ENCODE peak calls at places on chromosomes 3 and 15, in nine cellular contexts. E, M, P, Y, O, B, G, S and H are unnamed samples.

GRCh38 chr3:194867270-194867983 is 181.7 kb downstream of the FAM43A start:
- DNase-seq in S (peak), O (no peak), G (no peak), B (no peak), E (peak), M (no peak), P (no peak), Y (no peak), H (no peak)

GRCh38 chr15:93167291-93167690 is 78.3 kb upstream of the RGMA start:
- DNase-seq in Y (no peak), M (no peak), S (no peak), O (no peak), B (no peak), E (no peak), P (no peak), G (no peak), H (no peak)

GRCh38 chr3:55013145-55013544 is 85.3 kb upstream of the LRTM1 start:
- DNase-seq in G (no peak), M (no peak), P (no peak), E (no peak), O (no peak), Y (no peak), B (peak), S (no peak), H (no peak)

GRCh38 chr3:61872077-61872706 is 310.8 kb downstream of the PTPRG start:
- DNase-seq in G (no peak), P (no peak), S (no peak), E (no peak), M (no peak), Y (no peak), B (no peak), O (no peak), H (no peak)

GRCh38 chr3:32403663-32404062 is 12.0 kb downstream of the CMTM7 start:
- DNase-seq in Y (no peak), M (no peak), G (no peak), S (no peak), P (no peak), E (peak), B (no peak), O (no peak), H (no peak)

GRCh38 chr15:86247249-86247955 is 167.7 kb downstream of the AGBL1 start:
- DNase-seq in B (no peak), M (no peak), S (no peak), E (no peak), P (no peak), Y (no peak), G (no peak), O (no peak), H (no peak)

GRCh38 chr3:148528024-148528423 is 169.7 kb upstream of the AGTR1 start:
- DNase-seq in Y (no peak), G (no peak), E (peak), O (no peak), M (no peak), B (peak), S (no peak), P (no peak), H (no peak)

GRCh38 chr3:186320862-186321568 is 41.0 kb downstream of the DGKG start:
- DNase-seq in S (no peak), O (no peak), B (peak), P (no peak), M (no peak), E (peak), Y (no peak), G (peak), H (no peak)

GRCh38 chr3:142027713-142028112 is 121.6 kb downstream of the TFDP2 start:
- DNase-seq in S (no peak), E (peak), Y (no peak), O (no peak), G (no peak), P (peak), B (peak), M (no peak), H (no peak)

GRCh38 chr3:85800676-85801075 is 841.9 kb downstream of the CADM2 start:
- DNase-seq in B (no peak), E (no peak), P (no peak), M (no peak), S (no peak), Y (no peak), G (no peak), O (no peak), H (no peak)

GRCh38 chr3:150223568-150223967 is 184.5 kb upstream of the TSC22D2 start:
- DNase-seq in S (no peak), G (no peak), B (no peak), O (no peak), E (no peak), M (no peak), P (no peak), Y (no peak), H (no peak)

GRCh38 chr15:55360256-55360655 is 41.2 kb downstream of the PIGB start:
- DNase-seq in M (no peak), Y (no peak), B (peak), G (no peak), E (no peak), S (no peak), P (no peak), O (no peak), H (no peak)

GRCh38 chr3:53994986-53995385 is 103.3 kb upstream of the SELENOK start:
- DNase-seq in B (no peak), O (no peak), E (no peak), Y (no peak), S (no peak), P (no peak), G (no peak), M (no peak), H (no peak)

GRCh38 chr15:77984446-77984861 is 93.1 kb downstream of the TBC1D2B start:
- DNase-seq in S (peak), P (no peak), O (no peak), B (no peak), G (peak), M (no peak), E (no peak), Y (no peak), H (peak)

GRCh38 chr3:108430540-108430939 is 79.9 kb downstream of the MYH15 start:
- DNase-seq in E (peak), Y (no peak), M (no peak), O (no peak), G (no peak), B (peak), S (no peak), P (no peak), H (no peak)

GRCh38 chr15:68314563-68314962 is 37.0 kb downstream of the FEM1B start:
- DNase-seq in M (no peak), S (no peak), E (no peak), Y (no peak), G (peak), P (no peak), B (peak), O (no peak), H (peak)

GRCh38 chr15:85443593-85444328 is 63.4 kb downstream of the AKAP13 start:
- DNase-seq in G (peak), B (peak), O (no peak), E (peak), M (no peak), S (no peak), Y (no peak), P (peak), H (no peak)

GRCh38 chr3:62139957-62140356 is 233.4 kb downstream of the FEZF2 start:
- DNase-seq in O (no peak), B (peak), G (no peak), E (peak), S (no peak), P (no peak), M (no peak), Y (no peak), H (no peak)

GRCh38 chr15:33292718-33293307 is 18.0 kb upstream of the RYR3 start:
- DNase-seq in P (peak), Y (peak), G (peak), B (peak), M (peak), E (peak), O (peak), S (peak), H (peak)

GRCh38 chr15:72698938-72699337 is 12.9 kb downstream of the BBS4 start:
- DNase-seq in B (no peak), S (no peak), G (no peak), O (no peak), E (no peak), M (no peak), P (no peak), Y (no peak), H (no peak)

GRCh38 chr3:71493372-71493771 is 90.2 kb downstream of the FOXP1 start:
- DNase-seq in S (no peak), B (no peak), G (no peak), P (no peak), M (no peak), O (no peak), Y (no peak), E (no peak), H (no peak)

GRCh38 chr3:77693147-77693546 is 653.2 kb downstream of the ROBO2 start:
- DNase-seq in P (no peak), O (no peak), B (no peak), S (no peak), M (no peak), G (no peak), E (no peak), Y (no peak), H (no peak)

GRCh38 chr3:28328188-28329151 is 20.1 kb upstream of the ZCWPW2 start:
- DNase-seq in M (no peak), O (peak), G (no peak), P (peak), E (peak), S (no peak), B (peak), Y (no peak), H (no peak)

GRCh38 chr3:192830279-192831110 is 87.2 kb downstream of the MB21D2 start:
- DNase-seq in O (no peak), M (no peak), B (peak), S (no peak), G (no peak), Y (no peak), E (no peak), P (peak), H (no peak)

GRCh38 chr3:46998121-46998851 is 18.8 kb downstream of the NBEAL2 start:
- DNase-seq in M (peak), E (peak), O (no peak), G (peak), Y (peak), P (peak), B (peak), S (peak), H (peak)

GRCh38 chr3:128493221-128494151 is 485 bp upstream of the GATA2 start:
- DNase-seq in O (no peak), M (no peak), Y (no peak), E (no peak), P (no peak), B (no peak), G (peak), S (no peak), H (no peak)

GRCh38 chr15:73335471-73335870 is 33.3 kb downstream of the HCN4 start:
- DNase-seq in G (no peak), S (no peak), O (no peak), Y (no peak), E (no peak), B (no peak), P (no peak), M (no peak), H (no peak)

GRCh38 chr3:49916686-49917085 is 12.9 kb downstream of the MON1A start:
- DNase-seq in O (no peak), E (no peak), B (peak), S (no peak), Y (no peak), P (no peak), M (no peak), G (no peak), H (no peak)

GRCh38 chr3:40828741-40829415 is 304.1 kb downstream of the ZNF621 start:
- DNase-seq in B (no peak), P (no peak), Y (no peak), O (no peak), E (peak), S (no peak), M (no peak), G (no peak), H (no peak)

GRCh38 chr3:194925614-194926013 is 239.9 kb downstream of the FAM43A start:
- DNase-seq in B (no peak), E (no peak), O (no peak), S (no peak), Y (no peak), G (peak), M (no peak), P (no peak), H (no peak)